ENCODE peak calls at places on chromosomes 3 and 15, in five cellular contexts. H, J, L, X and C are unnamed samples.

GRCh38 chr3:154015307-154015706 is 105.9 kb upstream of the ARHGEF26 start:
- DNase-seq in J (no peak), L (no peak), X (no peak), H (no peak), C (no peak)

GRCh38 chr3:149532463-149533180 is 58.1 kb downstream of the TM4SF4 start:
- DNase-seq in L (no peak), X (no peak), J (no peak), H (no peak), C (no peak)

GRCh38 chr3:184325269-184325668 is 10.9 kb downstream of the EIF4G1 start:
- DNase-seq in L (no peak), J (no peak), H (no peak), X (no peak), C (no peak)

GRCh38 chr3:72999971-73000370 is 3.4 kb downstream of the PPP4R2 start:
- DNase-seq in H (no peak), L (no peak), J (no peak), X (no peak), C (peak)

GRCh38 chr15:60672400-60672799 is 193.5 kb upstream of the ICE2 start:
- DNase-seq in X (no peak), J (no peak), H (no peak), L (no peak), C (no peak)

GRCh38 chr15:20280933-20281463 is 260.6 kb downstream of the GOLGA6L6 start:
- DNase-seq in J (no peak), X (no peak), H (no peak), L (no peak), C (no peak)

GRCh38 chr3:97510795-97511194 is 253.8 kb upstream of the ARL6 start:
- DNase-seq in J (no peak), X (no peak), L (peak), H (no peak), C (no peak)

GRCh38 chr15:28985691-28986090 is 99.9 kb downstream of the APBA2 start:
- DNase-seq in H (no peak), L (no peak), J (no peak), X (no peak), C (no peak)

GRCh38 chr3:142088522-142088921 is 60.8 kb downstream of the TFDP2 start:
- DNase-seq in J (peak), L (no peak), H (no peak), X (peak), C (no peak)

GRCh38 chr3:18357747-18358146 is 67.4 kb downstream of the SATB1 start:
- DNase-seq in J (no peak), L (no peak), H (no peak), X (no peak), C (no peak)

GRCh38 chr15:78242128-78242527 is 7.8 kb upstream of the ACSBG1 start:
- DNase-seq in L (peak), J (no peak), X (peak), H (no peak), C (no peak)

GRCh38 chr3:194767430-194768207 is 81.9 kb downstream of the FAM43A start:
- DNase-seq in L (no peak), X (no peak), J (no peak), H (no peak), C (no peak)

GRCh38 chr3:125622381-125622788 is 27.1 kb upstream of the OSBPL11 start:
- DNase-seq in X (no peak), J (no peak), L (peak), H (peak), C (no peak)

GRCh38 chr3:151673974-151674373 is 59.8 kb upstream of the AADACL2 start:
- DNase-seq in J (no peak), H (no peak), L (no peak), X (no peak), C (no peak)

GRCh38 chr15:51623386-51623938 is 891 bp upstream of the DMXL2 start:
- DNase-seq in X (no peak), J (no peak), H (no peak), L (peak), C (no peak)

GRCh38 chr15:71373917-71374316 is 258.6 kb downstream of the THSD4 start:
- DNase-seq in L (no peak), H (no peak), J (no peak), X (no peak), C (no peak)

GRCh38 chr3:72261566-72262564 is 476.9 kb upstream of the PROK2 start:
- DNase-seq in L (no peak), J (no peak), H (no peak), X (no peak), C (no peak)

GRCh38 chr15:71732636-71733035 is 77.7 kb upstream of the NR2E3 start:
- DNase-seq in H (no peak), L (peak), X (no peak), J (no peak), C (no peak)

GRCh38 chr3:4332991-4333390 is 29.8 kb downstream of the SETMAR start:
- DNase-seq in H (no peak), J (no peak), X (no peak), L (no peak), C (no peak)

GRCh38 chr3:135513106-135514063 is 452.1 kb upstream of the PPP2R3A start:
- DNase-seq in H (no peak), L (peak), X (peak), J (peak), C (peak)

GRCh38 chr15:52076889-52077781 is 35.4 kb downstream of the BCL2L10 start:
- DNase-seq in H (no peak), J (peak), X (peak), L (peak), C (peak)

GRCh38 chr3:4828279-4829030 is 150.8 kb upstream of the BHLHE40 start:
- DNase-seq in X (peak), L (no peak), H (no peak), J (peak), C (peak)

GRCh38 chr15:60643490-60644040 is 164.6 kb upstream of the ICE2 start:
- DNase-seq in J (no peak), X (no peak), L (no peak), H (no peak), C (no peak)

GRCh38 chr15:73391128-73391864 is 22.5 kb upstream of the HCN4 start:
- DNase-seq in X (peak), J (no peak), L (no peak), H (no peak), C (no peak)

GRCh38 chr3:140848675-140849074 is 93.0 kb upstream of the SLC25A36 start:
- DNase-seq in H (no peak), J (no peak), X (no peak), L (no peak), C (no peak)

GRCh38 chr3:6717026-6717943 is 143.6 kb upstream of the GRM7 start:
- DNase-seq in X (no peak), L (no peak), J (no peak), H (no peak), C (no peak)

GRCh38 chr3:179015551-179016020 is 56.0 kb downstream of the ZMAT3 start:
- DNase-seq in J (peak), X (peak), H (no peak), L (peak), C (peak)

GRCh38 chr15:57146394-57147140 is 228.1 kb downstream of the TCF12 start:
- DNase-seq in L (peak), J (peak), X (peak), H (no peak), C (peak)

GRCh38 chr15:28456476-28457395 is 76.0 kb downstream of the GOLGA8G start:
- DNase-seq in H (peak), J (no peak), X (no peak), L (peak), C (no peak)

GRCh38 chr3:146539315-146539714 is 5.1 kb downstream of the PLSCR1 start:
- DNase-seq in L (no peak), H (no peak), J (no peak), X (peak), C (peak)

GRCh38 chr3:174035317-174035886 is 637.9 kb downstream of the NLGN1 start:
- DNase-seq in L (peak), J (peak), X (peak), H (no peak), C (no peak)

GRCh38 chr3:120646771-120647449 is 35.1 kb downstream of the HGD start:
- DNase-seq in L (no peak), X (no peak), J (no peak), H (no peak), C (no peak)

DNA sequence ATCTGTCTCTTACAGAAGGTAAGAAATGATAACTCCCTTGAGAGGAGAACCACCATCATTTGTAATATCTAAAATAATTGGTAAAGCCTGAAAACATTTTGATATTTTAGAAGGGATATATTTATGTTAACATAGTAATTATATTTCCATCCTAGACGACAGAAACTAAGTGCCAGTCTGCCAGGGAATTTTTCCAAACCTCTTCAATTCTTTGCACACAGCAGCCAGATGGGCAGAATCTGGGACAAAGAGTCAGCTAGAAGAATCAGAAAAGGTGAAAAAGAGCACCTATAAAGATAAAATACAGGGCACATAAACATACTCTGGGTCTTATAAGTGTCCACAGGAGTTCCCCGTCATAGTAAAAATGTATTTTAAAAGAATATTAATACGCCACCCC is 70.0 kb upstream of the CBLB start:
- DNase-seq in J (no peak), X (no peak), H (no peak), L (no peak), C (no peak)
- H3K4me3 ChIP-seq in J (no peak), X (no peak), H (no peak), L (no peak), C (no peak)

GRCh38 chr15:74482661-74483060 is 21.7 kb upstream of the UBL7 start:
- DNase-seq in L (no peak), H (no peak), X (no peak), J (no peak), C (no peak)
- TF ChIP-seq CTCF in L (no peak), H (no peak), X (peak), J (peak), C (peak)

DNA sequence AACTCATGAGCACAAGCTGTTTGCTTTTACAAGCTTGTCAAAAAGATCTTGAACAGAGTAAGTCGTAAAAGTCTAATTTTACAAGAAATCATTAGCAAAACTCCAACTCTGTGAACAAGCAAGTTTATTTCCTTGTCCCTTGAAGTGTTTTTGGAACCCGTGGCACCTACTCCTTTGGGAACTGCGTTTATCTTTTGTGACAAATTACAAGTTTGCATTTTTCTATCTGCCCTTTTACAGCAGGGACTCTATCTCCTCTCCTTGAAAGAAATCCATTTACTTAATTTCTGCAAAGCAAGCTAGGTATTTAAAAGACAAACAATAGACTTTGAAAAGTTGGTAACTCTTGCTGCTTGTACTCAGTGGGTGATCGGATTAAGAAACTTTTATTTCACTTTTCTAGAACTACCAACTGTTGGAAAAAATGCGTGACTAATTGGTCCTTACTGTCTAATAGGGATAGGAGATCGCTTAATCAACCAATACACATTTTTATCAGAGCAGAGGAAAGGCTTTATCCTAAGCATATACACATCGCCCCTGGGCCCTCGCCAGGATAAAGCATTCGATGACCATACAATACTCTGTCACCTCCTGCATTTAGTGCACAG is 1.9 kb downstream of the PRTG start:
- DNase-seq in X (no peak), L (no peak), J (no peak), H (no peak), C (peak)
- H3K4me3 ChIP-seq in X (peak), L (peak), J (no peak), H (peak), C (peak)

GRCh38 chr3:13700362-13700761 is 151.4 kb downstream of the FBLN2 start:
- DNase-seq in X (no peak), H (no peak), L (no peak), J (no peak), C (no peak)
- TF ChIP-seq CTCF in X (no peak), H (no peak), L (no peak), J (no peak), C (no peak)

GRCh38 chr15:40338921-40339620 is 1.7 kb downstream of the CCDC9B start:
- DNase-seq in H (no peak), L (no peak), J (peak), X (peak), C (peak)
- H3K4me3 ChIP-seq in H (peak), L (no peak), J (peak), X (no peak), C (peak)

GRCh38 chr15:81358248-81358647 is 15.8 kb downstream of the TMC3 start:
- DNase-seq in L (no peak), J (no peak), X (no peak), H (no peak), C (no peak)

GRCh38 chr15:81360491-81360890 is 13.5 kb downstream of the TMC3 start:
- DNase-seq in L (no peak), J (no peak), X (no peak), H (no peak), C (no peak)

GRCh38 chr15:81356252-81356651 is 17.8 kb downstream of the TMC3 start:
- DNase-seq in J (no peak), L (no peak), X (no peak), H (no peak), C (no peak)

GRCh38 chr15:81361891-81362290 is 12.1 kb downstream of the TMC3 start:
- DNase-seq in X (no peak), J (no peak), H (no peak), L (no peak), C (no peak)

DNA sequence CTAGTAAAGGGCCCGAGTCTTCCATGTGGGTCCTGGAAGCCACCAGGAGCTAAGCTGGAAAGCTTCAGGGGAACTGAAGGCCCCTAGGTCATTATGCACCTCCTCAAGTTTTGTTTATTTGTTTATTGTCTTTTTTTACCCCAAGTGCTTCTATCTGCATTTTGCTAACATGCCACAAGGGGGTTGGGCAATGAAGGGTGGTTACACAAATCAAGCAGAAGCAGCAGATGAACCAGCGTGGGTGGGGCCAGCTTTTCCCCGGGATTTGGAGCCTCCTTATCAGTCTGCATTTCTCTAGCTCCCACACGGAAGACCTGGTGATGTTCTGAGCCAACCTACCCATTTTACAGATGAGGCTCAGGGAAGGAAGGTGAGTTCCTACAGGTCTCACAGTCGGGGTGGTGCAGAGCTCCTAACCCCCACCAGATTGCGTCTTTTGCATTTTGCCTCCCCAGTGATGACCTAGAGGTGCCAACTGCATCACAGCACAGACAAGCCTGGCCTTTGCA is 16.8 kb downstream of the TMC3 start:
- DNase-seq in L (no peak), J (no peak), X (no peak), H (no peak), C (no peak)
- TF ChIP-seq CTCF in L (no peak), J (peak), X (peak), H (no peak), C (no peak)

GRCh38 chr3:143328459-143328858 is 208.9 kb downstream of the CHST2 start:
- DNase-seq in L (no peak), H (no peak), J (no peak), X (no peak), C (no peak)

GRCh38 chr3:143330316-143330868 is 210.8 kb downstream of the CHST2 start:
- DNase-seq in J (no peak), H (no peak), X (peak), L (no peak), C (no peak)

GRCh38 chr3:143327388-143327787 is 207.8 kb downstream of the CHST2 start:
- DNase-seq in J (no peak), H (no peak), X (peak), L (no peak), C (no peak)

GRCh38 chr3:143331336-143331735 is 211.8 kb downstream of the CHST2 start:
- DNase-seq in H (no peak), X (peak), L (no peak), J (peak), C (no peak)

GRCh38 chr3:143329567-143330164 is 210.1 kb downstream of the CHST2 start:
- DNase-seq in J (no peak), H (no peak), L (peak), X (peak), C (peak)
- H3K4me3 ChIP-seq in J (no peak), H (no peak), L (no peak), X (no peak), C (no peak)

DNA sequence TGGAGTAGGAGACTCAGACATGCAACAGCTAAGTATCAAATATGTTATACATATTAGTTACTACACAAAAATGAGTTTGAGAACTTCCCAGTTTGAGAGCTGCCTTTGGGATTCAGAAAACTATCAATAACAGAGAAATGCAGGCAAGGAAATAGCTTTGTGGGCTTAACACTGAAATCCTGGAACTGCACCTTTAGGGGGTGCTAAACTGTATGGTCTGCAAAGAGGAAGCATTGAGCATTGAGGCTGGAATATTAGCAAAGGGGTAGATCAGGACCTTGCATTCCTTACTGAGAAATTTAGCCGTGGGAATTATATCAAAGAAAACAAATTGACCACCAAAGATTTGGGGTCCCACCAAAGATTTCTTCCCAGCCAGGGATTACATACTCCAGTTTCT is 580.0 kb downstream of the ZNF385D start:
- DNase-seq in X (peak), L (peak), H (no peak), J (no peak), C (no peak)
- TF ChIP-seq CTCF in X (peak), L (peak), H (peak), J (peak), C (peak)